ENCODE peak calls at places on chromosomes 13 and 19, in six cellular contexts. G is H9; E is neural progenitor cell; X is stomach; R is HCT116; W is naive thymus-derived CD4-positive, alpha-beta T cell. Q is an unnamed sample.
A peak's percentile ranks its signal among the peaks of the same experiment; 100 is the strongest.

GRCh38 chr19:1944916-1945561 is 4.1 kb downstream of the CSNK1G2 start:
- DNase-seq in E (no peak), X (no peak), G (no peak), W (no peak), R (no peak), Q (no peak)

GRCh38 chr19:49324801-49325491 is at the start of gene SLC6A16:
- DNase-seq in X (no peak), G (no peak), W (no peak), E (no peak), R (no peak), Q (no peak)

GRCh38 chr19:3374369-3375112 is 8.2 kb downstream of the NFIC start:
- DNase-seq in W (no peak), E (no peak), X (peak; percentile 84), R (no peak), G (no peak), Q (no peak)

GRCh38 chr13:44207476-44207875 is 166.1 kb upstream of the SERP2 start:
- DNase-seq in W (no peak), E (no peak), G (no peak), R (no peak), X (no peak), Q (no peak)

GRCh38 chr13:59673301-59673700 is 490.4 kb downstream of the DIAPH3 start:
- DNase-seq in X (no peak), G (no peak), E (peak; percentile 18), W (no peak), R (no peak), Q (no peak)

GRCh38 chr19:29318581-29318980 is 105.6 kb upstream of the UQCRFS1 start:
- DNase-seq in G (no peak), X (no peak), R (no peak), E (no peak), W (no peak), Q (no peak)

GRCh38 chr13:92362717-92363116 is 863.9 kb upstream of the GPC6 start:
- DNase-seq in G (no peak), R (no peak), E (peak; percentile 3), W (no peak), X (no peak), Q (no peak)

GRCh38 chr19:51887522-51888498 is at the start of gene ZNF577:
- DNase-seq in W (peak; percentile 43), R (no peak), E (peak; percentile 87), G (peak; percentile 85), X (peak; percentile 86), Q (peak; percentile 96)

GRCh38 chr13:33376212-33376611 is 90.7 kb upstream of the STARD13 start:
- DNase-seq in R (no peak), W (no peak), X (no peak), E (no peak), G (no peak), Q (no peak)

GRCh38 chr19:46812898-46813569 is 24.6 kb upstream of the SLC1A5 start:
- DNase-seq in R (no peak), G (no peak), E (peak; percentile 15), W (no peak), X (peak; percentile 39), Q (no peak)

GRCh38 chr19:54364775-54365257 is at the start of gene LAIR1:
- DNase-seq in X (peak; percentile 31), E (no peak), W (peak; percentile 30), G (no peak), R (no peak), Q (no peak)

GRCh38 chr13:102742506-102742905 is 31.1 kb downstream of the TEX30 start:
- DNase-seq in G (no peak), E (no peak), X (no peak), R (no peak), W (no peak), Q (no peak)

GRCh38 chr19:10271543-10272086 is 695 bp downstream of the ICAM1 start:
- DNase-seq in W (no peak), G (no peak), R (no peak), E (no peak), X (no peak), Q (no peak)

GRCh38 chr19:19230999-19231398 is 19.2 kb downstream of the NCAN start:
- DNase-seq in G (no peak), X (no peak), E (no peak), R (no peak), W (no peak), Q (no peak)

GRCh38 chr19:3005345-3005744 is 23.7 kb downstream of the TLE2 start:
- DNase-seq in G (no peak), E (no peak), X (no peak), W (no peak), R (no peak), Q (no peak)

GRCh38 chr13:24261566-24261965 is 47.8 kb upstream of the C1QTNF9 start:
- DNase-seq in E (no peak), G (no peak), R (no peak), W (no peak), X (no peak), Q (no peak)

GRCh38 chr13:22903925-22904324 is 276.9 kb upstream of the SGCG start:
- DNase-seq in E (no peak), X (no peak), R (no peak), W (no peak), G (no peak), Q (no peak)

GRCh38 chr19:53865918-53866696 is 1.6 kb upstream of the MYADM start:
- DNase-seq in G (peak; percentile 78), X (peak; percentile 71), R (peak; percentile 60), E (peak; percentile 91), W (peak; percentile 69), Q (peak; percentile 57)

GRCh38 chr13:97192166-97192565 is 30.0 kb upstream of the MBNL2 start:
- DNase-seq in X (no peak), G (no peak), W (no peak), E (no peak), R (no peak), Q (no peak)

GRCh38 chr19:40776364-40776763 is 1.0 kb downstream of the MIA start:
- DNase-seq in R (no peak), G (no peak), E (no peak), X (no peak), W (no peak), Q (no peak)

GRCh38 chr13:48808689-48809088 is 155.0 kb downstream of the CYSLTR2 start:
- DNase-seq in R (no peak), G (no peak), W (no peak), X (no peak), E (no peak), Q (no peak)

GRCh38 chr13:49225358-49226042 is 5.4 kb downstream of the MLNR start:
- DNase-seq in W (no peak), G (no peak), R (no peak), X (peak; percentile 53), E (no peak), Q (no peak)

DNA sequence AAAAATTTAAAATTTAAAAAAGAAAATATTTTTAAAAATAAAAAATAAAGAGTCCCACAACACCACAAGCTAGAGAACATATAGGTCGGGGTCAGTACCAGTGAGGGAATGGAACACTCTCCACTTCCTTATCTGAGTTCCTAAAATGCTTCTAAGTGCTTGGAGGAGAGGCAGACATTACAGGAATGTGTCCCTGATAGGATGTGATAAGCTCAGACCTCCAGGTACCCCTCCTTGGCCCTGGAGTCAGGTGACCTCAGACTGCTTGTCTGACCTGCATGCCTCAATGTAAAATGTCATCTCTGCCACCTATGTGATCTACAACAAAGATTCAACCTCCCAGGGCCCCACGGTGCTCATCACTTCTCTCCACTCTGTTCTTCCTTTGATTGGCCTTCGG is 2.8 kb downstream of the ZNF814 start:
- DNase-seq in R (no peak), W (no peak), G (no peak), X (no peak), E (no peak), Q (no peak)
- H3K4me1 ChIP-seq in R (no peaks in the 10 kb centered on the region), W (no peaks in the 10 kb centered on the region), G (peaks cover 3% of the 10 kb centered on the region), X (no peaks in the 10 kb centered on the region), E (peaks cover 11% of the 10 kb centered on the region), Q (no peaks in the 10 kb centered on the region)

GRCh38 chr19:33297401-33298145 is 4.8 kb downstream of the CEBPA start:
- DNase-seq in R (no peak), W (no peak), E (no peak), X (no peak), G (no peak), Q (no peak)
- H3K27ac ChIP-seq in R (no peak overlapping the region), W (no peak overlapping the region), E (no peak overlapping the region), X (no peak overlapping the region), G (no peak overlapping the region), Q (no peak overlapping the region)

GRCh38 chr13:28488376-28489005 is 6.4 kb downstream of the FLT1 start:
- DNase-seq in W (no peak), R (no peak), E (no peak), X (no peak), G (no peak), Q (no peak)
- H3K4me1 ChIP-seq in W (peaks cover 8% of the 10 kb centered on the region), R (no peaks in the 10 kb centered on the region), E (peaks cover 7% of the 10 kb centered on the region), X (no peaks in the 10 kb centered on the region), G (peaks cover 29% of the 10 kb centered on the region), Q (peaks cover 25% of the 10 kb centered on the region)

DNA sequence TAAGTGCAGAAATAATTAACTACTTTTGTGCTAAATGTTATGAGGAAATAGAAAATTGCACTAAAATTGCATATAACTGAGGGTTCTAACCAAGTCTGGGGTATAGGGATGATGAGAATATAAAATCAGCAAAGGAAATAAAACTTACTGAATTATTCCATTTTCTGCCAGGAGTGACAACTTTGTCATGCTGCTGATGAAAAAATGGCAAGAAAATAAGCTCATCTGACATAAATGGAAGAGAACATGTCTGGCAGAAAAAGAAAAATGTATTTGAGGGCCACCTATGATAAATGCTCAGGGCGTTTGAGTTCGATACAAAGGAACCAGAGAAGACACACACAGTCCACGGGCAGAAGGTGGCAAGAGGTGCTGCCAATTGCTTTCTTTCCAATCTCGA is 78.2 kb downstream of the LHFPL6 start:
- DNase-seq in R (no peak), E (no peak), G (no peak), X (no peak), W (no peak), Q (no peak)
- H3K27ac ChIP-seq in R (no peak overlapping the region), E (no peak overlapping the region), G (no peak overlapping the region), X (no peak overlapping the region), W (no peak overlapping the region), Q (no peak overlapping the region)

Q was measured in A673.